ENCODE peak calls at places on chromosomes 2 and 18, in six cellular contexts. G is Caco-2, R is HCT116, X is left lung, S is NCI-H2029 treated with DMSO at 0.1 percent for 48 hours, W is MG63. Y is an unnamed sample.

GRCh38 chr2:81412681-81413080 is 1108.1 kb upstream of the LRRTM1 start:
- DNase-seq in G (no peak), R (no peak), X (no peak), S (no peak), W (no peak), Y (no peak)

GRCh38 chr2:36780231-36780808 is 83.8 kb downstream of the VIT start:
- DNase-seq in G (peak; percentile 67), R (peak; percentile 38), X (no peak), S (peak; percentile 20), W (no peak), Y (peak; percentile 78)

GRCh38 chr18:11283531-11284071 is 134.2 kb upstream of the PIEZO2 start:
- DNase-seq in G (no peak), R (no peak), X (no peak), S (no peak), W (no peak), Y (no peak)

GRCh38 chr18:79528846-79529245 is 133.1 kb downstream of the NFATC1 start:
- DNase-seq in G (peak; percentile 68), R (peak; percentile 21), X (peak; percentile 39), S (peak; percentile 3), W (peak; percentile 9), Y (peak; percentile 90)

GRCh38 chr18:9535430-9535972 is 60.2 kb downstream of the RALBP1 start:
- DNase-seq in G (peak; percentile 71), R (no peak), X (no peak), S (no peak), W (no peak), Y (no peak)

GRCh38 chr2:212991120-212991519 is 160.3 kb downstream of the IKZF2 start:
- DNase-seq in G (no peak), R (no peak), X (no peak), S (no peak), W (no peak), Y (no peak)

GRCh38 chr18:9404565-9405060 is 70.0 kb downstream of the TWSG1 start:
- DNase-seq in G (no peak), R (no peak), X (no peak), S (no peak), W (no peak), Y (no peak)

GRCh38 chr18:2853173-2853925 is 6.5 kb downstream of the EMILIN2 start:
- DNase-seq in G (no peak), R (no peak), X (no peak), S (no peak), W (no peak), Y (no peak)

GRCh38 chr2:132678498-132678897 is 8.5 kb upstream of the LYPD1 start:
- DNase-seq in G (no peak), R (no peak), X (no peak), S (no peak), W (no peak), Y (no peak)

GRCh38 chr2:101717041-101717817 is 19.7 kb downstream of the MAP4K4 start:
- DNase-seq in G (no peak), R (no peak), X (no peak), S (no peak), W (no peak), Y (no peak)

GRCh38 chr2:100422320-100422719 is 4.9 kb upstream of the CHST10 start:
- DNase-seq in G (peak; percentile 19), R (peak; percentile 28), X (no peak), S (no peak), W (peak; percentile 14), Y (peak; percentile 37)

GRCh38 chr2:201622306-201622705 is 21.0 kb downstream of the TMEM237 start:
- DNase-seq in G (no peak), R (no peak), X (no peak), S (no peak), W (peak; percentile 5), Y (no peak)

GRCh38 chr18:62925031-62925688 is 209.8 kb downstream of the PHLPP1 start:
- DNase-seq in G (no peak), R (no peak), X (no peak), S (no peak), W (no peak), Y (no peak)

GRCh38 chr18:33757037-33757436 is 179.0 kb downstream of the ASXL3 start:
- DNase-seq in G (no peak), R (no peak), X (no peak), S (no peak), W (peak; percentile 8), Y (no peak)

GRCh38 chr2:112583497-112584133 is 794 bp upstream of the CHCHD5 start:
- DNase-seq in G (peak; percentile 32), R (peak; percentile 59), X (no peak), S (no peak), W (no peak), Y (peak; percentile 74)

GRCh38 chr2:152054593-152054992 is 44.3 kb downstream of the CACNB4 start:
- DNase-seq in G (no peak), R (peak; percentile 36), X (no peak), S (no peak), W (no peak), Y (peak; percentile 82)

GRCh38 chr18:64449433-64449832 is 300.5 kb upstream of the LINC00305 start:
- DNase-seq in G (no peak), R (no peak), X (no peak), S (no peak), W (no peak), Y (no peak)

GRCh38 chr18:62060820-62061219 is 126.0 kb downstream of the PIGN start:
- DNase-seq in G (no peak), R (no peak), X (no peak), S (no peak), W (no peak), Y (no peak)

GRCh38 chr18:48163184-48164095 is 233.0 kb upstream of the SMAD2 start:
- DNase-seq in G (no peak), R (no peak), X (peak; percentile 13), S (no peak), W (no peak), Y (no peak)

GRCh38 chr2:152307863-152308262 is 27.1 kb upstream of the FMNL2 start:
- DNase-seq in G (no peak), R (no peak), X (no peak), S (no peak), W (no peak), Y (no peak)

GRCh38 chr2:31231571-31232287 is 2.2 kb upstream of the EHD3 start:
- DNase-seq in G (no peak), R (no peak), X (no peak), S (no peak), W (no peak), Y (no peak)

GRCh38 chr2:72454236-72454635 is 306.6 kb upstream of the CYP26B1 start:
- DNase-seq in G (no peak), R (no peak), X (no peak), S (no peak), W (no peak), Y (no peak)

GRCh38 chr18:77977331-77977730 is 727.7 kb downstream of the GALR1 start:
- DNase-seq in G (no peak), R (no peak), X (no peak), S (no peak), W (no peak), Y (no peak)

GRCh38 chr2:20223345-20224190 is 1.4 kb downstream of the SDC1 start:
- DNase-seq in G (peak; percentile 60), R (no peak), X (no peak), S (no peak), W (peak; percentile 55), Y (no peak)

GRCh38 chr2:98084869-98085238 is 2.1 kb upstream of the VWA3B start:
- DNase-seq in G (no peak), R (no peak), X (no peak), S (peak; percentile 30), W (no peak), Y (no peak)

GRCh38 chr2:19312949-19313348 is 45.5 kb downstream of the OSR1 start:
- DNase-seq in G (peak; percentile 12), R (peak; percentile 4), X (no peak), S (no peak), W (peak; percentile 56), Y (peak; percentile 26)

GRCh38 chr2:19868705-19869550 is 32.9 kb downstream of the TTC32 start:
- DNase-seq in G (peak; percentile 61), R (no peak), X (peak; percentile 54), S (no peak), W (no peak), Y (no peak)

GRCh38 chr2:13858626-13859025 is 773.9 kb upstream of the LRATD1 start:
- DNase-seq in G (no peak), R (no peak), X (no peak), S (no peak), W (peak; percentile 78), Y (peak; percentile 4)

GRCh38 chr2:60358471-60358870 is 195.0 kb downstream of the BCL11A start:
- DNase-seq in G (no peak), R (no peak), X (no peak), S (no peak), W (no peak), Y (no peak)

GRCh38 chr18:35376742-35377695 is at the start of gene ZNF396:
- DNase-seq in G (peak; percentile 71), R (peak; percentile 23), X (peak; percentile 89), S (no peak), W (peak; percentile 71), Y (peak; percentile 53)

GRCh38 chr18:63788447-63789096 is 13.4 kb downstream of the SERPINB7 start:
- DNase-seq in G (no peak), R (peak; percentile 68), X (peak; percentile 38), S (no peak), W (peak; percentile 87), Y (peak; percentile 20)

GRCh38 chr2:43312751-43313641 is 86.6 kb upstream of the ZFP36L2 start:
- DNase-seq in G (no peak), R (no peak), X (no peak), S (peak; percentile 24), W (peak; percentile 75), Y (no peak)